ENCODE peak calls at places on chromosomes 11 and 22, in five cellular contexts. N is esophagus squamous epithelium; I is stimulated activated naive CD4-positive, alpha-beta T cell; Z is right atrium auricular region; R is NCI-H2029. D is an unnamed sample.

GRCh38 chr11:102733232-102733875 is 8.6 kb upstream of the MMP8 start:
- DNase-seq in N (no peak), I (no peak), Z (no peak), R (peak), D (no peak)

GRCh38 chr11:61126266-61126665 is 24.0 kb downstream of the CD5 start:
- DNase-seq in N (no peak), I (no peak), Z (peak), R (no peak), D (no peak)

GRCh38 chr22:22086501-22087158 is 104.0 kb upstream of the TOP3B start:
- DNase-seq in N (no peak), I (no peak), Z (peak), R (no peak), D (no peak)

GRCh38 chr22:19766506-19767426 is 6.2 kb downstream of the TBX1 start:
- DNase-seq in N (no peak), I (peak), Z (peak), R (no peak), D (no peak)

GRCh38 chr22:37904572-37905533 is 1.2 kb upstream of the MICALL1 start:
- DNase-seq in N (no peak), I (no peak), Z (peak), R (no peak), D (no peak)

GRCh38 chr11:2687782-2688191 is 12.0 kb downstream of the KCNQ1OT1 start:
- DNase-seq in N (no peak), I (no peak), Z (no peak), R (no peak), D (no peak)

GRCh38 chr11:92129811-92130210 is 94.8 kb upstream of the FAT3 start:
- DNase-seq in N (no peak), I (no peak), Z (no peak), R (no peak), D (no peak)

GRCh38 chr11:19957301-19957985 is 202.8 kb downstream of the DBX1 start:
- DNase-seq in N (no peak), I (no peak), Z (no peak), R (no peak), D (no peak)

GRCh38 chr22:36816338-36816634 is 549 bp downstream of the PVALB start:
- DNase-seq in N (no peak), I (no peak), Z (no peak), R (no peak), D (no peak)

GRCh38 chr11:64696045-64696444 is 27.0 kb downstream of the NRXN2 start:
- DNase-seq in N (no peak), I (no peak), Z (no peak), R (no peak), D (no peak)

GRCh38 chr11:62025429-62026105 is 58.1 kb upstream of the FTH1 start:
- DNase-seq in N (peak), I (peak), Z (peak), R (no peak), D (no peak)

GRCh38 chr11:130125638-130126037 is 33.9 kb upstream of the ST14 start:
- DNase-seq in N (no peak), I (no peak), Z (no peak), R (no peak), D (no peak)

GRCh38 chr11:109421981-109422590 is at the start of gene C11orf87:
- DNase-seq in N (no peak), I (no peak), Z (no peak), R (no peak), D (no peak)

GRCh38 chr22:39664485-39665200 is 94.1 kb downstream of the CACNA1I start:
- DNase-seq in N (no peak), I (peak), Z (no peak), R (no peak), D (no peak)

GRCh38 chr11:63917685-63918523 is 940 bp upstream of the RCOR2 start:
- DNase-seq in N (no peak), I (peak), Z (peak), R (peak), D (no peak)

GRCh38 chr22:28983788-28984441 is 77.7 kb downstream of the C22orf31 start:
- DNase-seq in N (no peak), I (no peak), Z (no peak), R (no peak), D (no peak)

GRCh38 chr11:66864924-66865697 is 8.2 kb downstream of the LRFN4 start:
- DNase-seq in N (no peak), I (no peak), Z (no peak), R (no peak), D (no peak)

GRCh38 chr11:129729823-129730222 is 85.8 kb upstream of the TMEM45B start:
- DNase-seq in N (no peak), I (no peak), Z (no peak), R (no peak), D (no peak)

GRCh38 chr22:27800250-27801131 is 1.1 kb downstream of the MN1 start:
- DNase-seq in N (no peak), I (no peak), Z (no peak), R (no peak), D (no peak)

GRCh38 chr11:17473071-17473744 is 3.4 kb downstream of the ABCC8 start:
- DNase-seq in N (no peak), I (no peak), Z (no peak), R (no peak), D (no peak)

GRCh38 chr22:44085743-44086741 is 61.9 kb downstream of the PARVB start:
- DNase-seq in N (no peak), I (no peak), Z (peak), R (peak), D (no peak)

D was measured in vagina.